ENCODE peak calls at places on chromosome 22, in seven cellular contexts. L, V, P, Z, T, O and F are unnamed samples.

GRCh38 chr22:30425616-30426394 is at the start of gene MTFP1:
- DNase-seq in L (peak; percentile 76), V (peak; percentile 47), P (peak; percentile 69), Z (no peak), T (peak; percentile 73), O (peak; percentile 79), F (peak; percentile 85)

GRCh38 chr22:42635531-42635930 is 4.9 kb downstream of the ATP5MGL start:
- DNase-seq in L (no peak), V (peak; percentile 81), P (peak; percentile 97), Z (no peak), T (peak; percentile 69), O (peak; percentile 97), F (peak; percentile 68)

GRCh38 chr22:49295851-49296560 is 531.7 kb downstream of the BRD1 start:
- DNase-seq in L (no peak), V (no peak), P (no peak), Z (no peak), T (no peak), O (peak; percentile 51), F (no peak)

GRCh38 chr22:17314472-17314871 is 54.8 kb upstream of the CECR2 start:
- DNase-seq in L (no peak), V (no peak), P (no peak), Z (no peak), T (no peak), O (no peak), F (no peak)

GRCh38 chr22:26139320-26139719 is 29.9 kb upstream of the SEZ6L start:
- DNase-seq in L (no peak), V (no peak), P (peak; percentile 30), Z (no peak), T (peak; percentile 40), O (no peak), F (peak; percentile 55)

GRCh38 chr22:44587004-44587793 is 89.2 kb upstream of the RTL6 start:
- DNase-seq in L (no peak), V (no peak), P (peak; percentile 72), Z (no peak), T (peak; percentile 17), O (peak; percentile 33), F (peak; percentile 22)

GRCh38 chr22:21816787-21817496 is 50.5 kb downstream of the MAPK1 start:
- DNase-seq in L (no peak), V (peak; percentile 46), P (peak; percentile 93), Z (peak; percentile 67), T (no peak), O (no peak), F (no peak)

GRCh38 chr22:19260194-19260593 is 31.3 kb downstream of the CLTCL1 start:
- DNase-seq in L (no peak), V (no peak), P (no peak), Z (no peak), T (no peak), O (no peak), F (no peak)

GRCh38 chr22:33202455-33202854 is 144.3 kb upstream of the SYN3 start:
- DNase-seq in L (no peak), V (no peak), P (no peak), Z (no peak), T (no peak), O (no peak), F (no peak)

GRCh38 chr22:33521879-33522665 is 398.2 kb downstream of the LARGE1 start:
- DNase-seq in L (no peak), V (no peak), P (no peak), Z (no peak), T (no peak), O (no peak), F (no peak)